ENCODE peak calls at places on chromosomes 12 and 14, in seven cellular contexts. B, M, I, Y, F, O and V are unnamed samples.

GRCh38 chr14:59318908-59319307 is 130.4 kb downstream of the DAAM1 start:
- DNase-seq in O (no peak), I (no peak), B (no peak), F (no peak), M (no peak), Y (no peak), V (no peak)

GRCh38 chr12:124609041-124609984 is 41.9 kb upstream of the NCOR2 start:
- DNase-seq in O (peak), F (peak), Y (peak), I (peak), M (peak), B (peak), V (peak)

GRCh38 chr14:51539571-51540037 is 112.1 kb upstream of the FRMD6 start:
- DNase-seq in F (peak), I (peak), Y (no peak), M (no peak), O (no peak), B (no peak), V (no peak)

GRCh38 chr12:111068281-111068680 is 147.9 kb upstream of the MYL2 start:
- DNase-seq in Y (no peak), B (no peak), F (no peak), I (no peak), O (no peak), M (no peak), V (no peak)

GRCh38 chr12:56293785-56294184 is 6.3 kb downstream of the CS start:
- DNase-seq in O (no peak), B (no peak), M (no peak), Y (no peak), I (no peak), F (no peak), V (peak)

GRCh38 chr14:51666831-51667230 is 15.1 kb downstream of the FRMD6 start:
- DNase-seq in F (no peak), M (no peak), O (no peak), Y (no peak), B (no peak), I (no peak), V (no peak)

GRCh38 chr14:22875003-22875747 is 3.6 kb downstream of the LRP10 start:
- DNase-seq in F (no peak), O (no peak), M (no peak), B (no peak), Y (no peak), I (no peak), V (no peak)

GRCh38 chr12:108814462-108815211 is 42.7 kb downstream of the SSH1 start:
- DNase-seq in Y (no peak), F (no peak), O (no peak), M (no peak), B (no peak), I (no peak), V (peak)

GRCh38 chr12:67151891-67152290 is 117.3 kb upstream of the CAND1 start:
- DNase-seq in M (no peak), O (no peak), F (no peak), Y (no peak), I (no peak), B (no peak), V (no peak)

GRCh38 chr12:108386704-108387360 is 47.7 kb upstream of the CMKLR1 start:
- DNase-seq in B (no peak), M (no peak), F (no peak), Y (no peak), O (no peak), I (no peak), V (no peak)